ENCODE peak calls at places on chromosomes 2 and 18, in four cellular contexts. Q is iPS DF 6.9, P is iris pigment epithelial cell, J is mucosa of descending colon. X is an unnamed sample.

GRCh38 chr18:11566236-11566965 is 43.0 kb upstream of the SLC35G4 start:
- DNase-seq in P (no peak), Q (no peak), J (no peak), X (no peak)

GRCh38 chr2:105744091-105744908 is 412 bp upstream of the NCK2 start:
- DNase-seq in J (peak), P (peak), Q (no peak), X (peak)

GRCh38 chr2:25700221-25700660 is 26.9 kb upstream of the DTNB start:
- DNase-seq in J (no peak), P (peak), Q (no peak), X (peak)

GRCh38 chr18:2887470-2887869 is 40.7 kb downstream of the EMILIN2 start:
- DNase-seq in Q (no peak), P (no peak), J (no peak), X (no peak)

GRCh38 chr2:47007221-47007825 is 91.7 kb upstream of the MCFD2 start:
- DNase-seq in P (no peak), J (no peak), Q (no peak), X (no peak)

GRCh38 chr2:231241755-231242507 is 43.5 kb downstream of the ARMC9 start:
- DNase-seq in P (peak), J (no peak), Q (no peak), X (no peak)

GRCh38 chr2:108215794-108216211 is 24.0 kb upstream of the SULT1C3 start:
- DNase-seq in J (no peak), P (peak), Q (no peak), X (peak)

GRCh38 chr2:68487773-68488355 is 20.5 kb downstream of the APLF start:
- DNase-seq in P (peak), Q (no peak), J (no peak), X (peak)

GRCh38 chr2:25286025-25286400 is 55.7 kb downstream of the DNMT3A start:
- DNase-seq in P (no peak), Q (no peak), J (peak), X (no peak)

GRCh38 chr2:107467414-107467813 is 359.3 kb upstream of the RGPD4 start:
- DNase-seq in Q (no peak), J (no peak), P (no peak), X (no peak)

GRCh38 chr2:226564667-226565066 is 235.0 kb downstream of the IRS1 start:
- DNase-seq in Q (no peak), J (no peak), P (no peak), X (no peak)

GRCh38 chr18:45667056-45667455 is 51.8 kb downstream of the SLC14A2 start:
- DNase-seq in P (no peak), Q (no peak), J (no peak), X (no peak)

GRCh38 chr18:66167829-66168463 is 417.1 kb downstream of the CDH7 start:
- DNase-seq in Q (no peak), J (no peak), P (no peak), X (no peak)

GRCh38 chr2:30511122-30512083 is 64.4 kb downstream of the LCLAT1 start:
- DNase-seq in J (no peak), P (peak), Q (no peak), X (peak)

GRCh38 chr2:43293744-43294695 is 67.6 kb upstream of the ZFP36L2 start:
- DNase-seq in J (no peak), Q (no peak), P (peak), X (peak)

GRCh38 chr18:58262581-58262980 is 218.6 kb downstream of the NEDD4L start:
- DNase-seq in J (no peak), P (no peak), Q (no peak), X (no peak)

GRCh38 chr2:178863856-178864620 is 56.8 kb upstream of the TTN start:
- DNase-seq in Q (no peak), P (peak), J (no peak), X (peak)

GRCh38 chr2:133676392-133677130 is 108.3 kb upstream of the NCKAP5 start:
- DNase-seq in Q (no peak), J (no peak), P (peak), X (peak)

GRCh38 chr2:23092831-23093230 is 292.1 kb upstream of the KLHL29 start:
- DNase-seq in Q (no peak), J (no peak), P (peak), X (peak)

GRCh38 chr2:12106440-12107080 is 360.1 kb downstream of the LPIN1 start:
- DNase-seq in Q (no peak), P (peak), J (peak), X (peak)